ENCODE peak calls at places on chromosomes 13 and 19, in seven cellular contexts. E is endothelial cell of umbilical vein; R is activated CD8-positive, alpha-beta T cell treated with anti-CD3 and anti-CD28 coated beads for 36 hours; M is AG09309; N is astrocyte of the spinal cord; U is B cell; B is hepatocyte. W is an unnamed sample.

GRCh38 chr13:44407891-44408290 is 34.3 kb downstream of the SERP2 start:
- DNase-seq in E (no peak), R (no peak), M (no peak), N (no peak), U (no peak), B (no peak), W (no peak)

GRCh38 chr13:51520524-51520923 is 63.7 kb upstream of the WDFY2 start:
- DNase-seq in E (no peak), R (peak), M (no peak), N (peak), U (no peak), B (peak), W (no peak)

GRCh38 chr19:10553943-10554381 is 10.3 kb downstream of the ATG4D start:
- DNase-seq in E (no peak), R (peak), M (no peak), N (no peak), U (peak), B (no peak), W (peak)

GRCh38 chr13:49292742-49293498 is 45.2 kb downstream of the CDADC1 start:
- DNase-seq in E (peak), R (peak), M (no peak), N (peak), U (no peak), B (peak), W (no peak)

GRCh38 chr13:33776510-33776909 is 41.4 kb upstream of the RFC3 start:
- DNase-seq in E (no peak), R (no peak), M (no peak), N (no peak), U (no peak), B (no peak), W (no peak)

GRCh38 chr13:43529796-43530195 is 257.0 kb downstream of the ENOX1 start:
- DNase-seq in E (no peak), R (no peak), M (no peak), N (no peak), U (no peak), B (no peak), W (no peak)

GRCh38 chr13:43804461-43805070 is 17.8 kb upstream of the ENOX1 start:
- DNase-seq in E (peak), R (no peak), M (no peak), N (peak), U (no peak), B (peak), W (peak)

GRCh38 chr13:39417131-39417530 is 185.9 kb downstream of the LHFPL6 start:
- DNase-seq in E (no peak), R (no peak), M (no peak), N (peak), U (no peak), B (no peak), W (no peak)

GRCh38 chr19:17755977-17756670 is 4.8 kb downstream of the FCHO1 start:
- DNase-seq in E (no peak), R (peak), M (no peak), N (peak), U (peak), B (peak), W (peak)

GRCh38 chr19:46197314-46198070 is 32.0 kb upstream of the IGFL1 start:
- DNase-seq in E (no peak), R (no peak), M (no peak), N (no peak), U (no peak), B (no peak), W (no peak)

GRCh38 chr13:36357692-36358091 is 11.5 kb upstream of the SPART start:
- DNase-seq in E (no peak), R (no peak), M (no peak), N (no peak), U (no peak), B (no peak), W (no peak)

GRCh38 chr13:98563071-98563470 is 13.8 kb downstream of the STK24 start:
- DNase-seq in E (no peak), R (peak), M (no peak), N (no peak), U (peak), B (no peak), W (no peak)

GRCh38 chr19:48551437-48552302 is at the start of gene SULT2B1:
- DNase-seq in E (no peak), R (no peak), M (no peak), N (no peak), U (no peak), B (no peak), W (no peak)

GRCh38 chr13:52450012-52450792 is at the start of gene VPS36:
- DNase-seq in E (peak), R (peak), M (peak), N (peak), U (peak), B (peak), W (peak)

GRCh38 chr19:40976134-40976533 is 14.9 kb upstream of the CYP2B6 start:
- DNase-seq in E (no peak), R (no peak), M (no peak), N (no peak), U (no peak), B (no peak), W (no peak)

GRCh38 chr19:54541712-54542111 is 31.9 kb upstream of the LILRA2 start:
- DNase-seq in E (no peak), R (peak), M (no peak), N (no peak), U (no peak), B (no peak), W (no peak)

GRCh38 chr19:10643968-10644290 is 10.2 kb upstream of the ILF3 start:
- DNase-seq in E (peak), R (no peak), M (no peak), N (peak), U (no peak), B (peak), W (no peak)

GRCh38 chr19:18118420-18119242 is 21.1 kb downstream of the MAST3 start:
- DNase-seq in E (no peak), R (no peak), M (no peak), N (no peak), U (no peak), B (no peak), W (no peak)

GRCh38 chr19:43786665-43787064 is 5.9 kb upstream of the KCNN4 start:
- DNase-seq in E (no peak), R (no peak), M (no peak), N (no peak), U (no peak), B (peak), W (no peak)

GRCh38 chr13:75566658-75567057 is 17.1 kb downstream of the UCHL3 start:
- DNase-seq in E (peak), R (no peak), M (no peak), N (peak), U (no peak), B (peak), W (no peak)

GRCh38 chr13:95267662-95268369 is 33.4 kb downstream of the ABCC4 start:
- DNase-seq in E (peak), R (no peak), M (peak), N (peak), U (no peak), B (peak), W (no peak)

GRCh38 chr13:97386832-97387486 is 47.0 kb upstream of the RAP2A start:
- DNase-seq in E (no peak), R (peak), M (no peak), N (no peak), U (no peak), B (no peak), W (no peak)

DNA sequence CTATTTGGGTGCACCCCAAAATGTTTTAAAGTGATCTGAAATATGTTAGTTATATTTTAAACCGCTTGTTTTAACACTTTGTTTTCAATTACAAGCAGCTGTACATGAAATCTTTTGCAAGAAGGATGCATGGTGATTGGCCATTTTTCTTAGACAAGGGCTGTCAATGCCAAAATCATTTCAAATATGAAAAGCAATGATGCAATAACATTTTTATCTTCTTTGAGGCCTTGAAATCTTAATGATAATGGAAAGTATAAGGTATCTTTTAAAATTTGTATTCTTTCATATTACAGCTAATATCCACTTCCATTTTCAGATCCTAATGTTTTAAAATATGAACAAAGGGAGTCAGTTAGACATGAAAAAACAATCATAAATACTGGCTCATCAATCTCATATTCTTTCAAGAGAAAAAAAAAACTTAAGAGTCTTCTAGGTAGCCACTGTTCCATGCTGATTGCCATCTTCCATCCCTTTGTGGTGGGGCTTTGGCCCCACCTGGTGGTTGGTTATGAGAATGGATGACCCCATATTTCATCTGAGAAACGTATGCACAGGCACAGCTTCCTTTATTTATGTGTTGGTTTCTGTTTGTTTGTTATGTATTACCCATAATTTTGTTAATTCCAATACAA is 330.3 kb upstream of the MIR17HG start:
- DNase-seq in E (peak), R (peak), M (no peak), N (peak), U (no peak), B (peak), W (peak)
- TF ChIP-seq CTCF in E (peak), R (peak), M (peak), N (peak), U (peak), B (peak), W (peak)

GRCh38 chr19:35592226-35592625 is 6.3 kb downstream of the PMIS2 start:
- DNase-seq in E (peak), R (peak), M (no peak), N (no peak), U (peak), B (peak), W (peak)
- TF ChIP-seq CTCF in E (peak), R (peak), M (peak), N (peak), U (peak), B (peak), W (peak)

DNA sequence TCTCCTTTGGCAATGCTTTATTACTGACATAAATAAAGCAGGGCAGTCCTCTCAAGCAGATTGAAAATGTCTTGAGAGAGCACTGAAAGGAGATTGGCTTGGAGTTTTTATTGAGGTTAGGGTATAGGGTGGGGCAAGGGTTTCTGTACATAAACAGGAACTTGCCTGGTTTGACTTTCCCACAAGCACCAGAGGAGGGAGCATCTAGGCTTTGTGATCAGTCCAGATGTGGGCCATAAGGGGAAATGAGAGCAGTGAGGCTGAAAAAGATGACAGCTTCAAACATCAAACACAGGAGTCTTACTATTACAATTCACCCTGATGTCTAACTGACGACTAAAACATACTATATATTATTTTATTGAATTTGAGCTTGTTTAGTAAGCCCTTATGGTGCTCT is 260.9 kb downstream of the MTUS2 start:
- DNase-seq in E (no peak), R (no peak), M (no peak), N (no peak), U (peak), B (no peak), W (peak)
- TF ChIP-seq CTCF in E (no peak), R (no peak), M (no peak), N (no peak), U (no peak), B (peak), W (peak)

GRCh38 chr19:14529254-14530004 is at the start of gene TECR:
- DNase-seq in E (peak), R (peak), M (peak), N (peak), U (peak), B (peak), W (peak)
- TF ChIP-seq CTCF in E (no peak), R (no peak), M (no peak), N (no peak), U (no peak), B (peak), W (no peak)

DNA sequence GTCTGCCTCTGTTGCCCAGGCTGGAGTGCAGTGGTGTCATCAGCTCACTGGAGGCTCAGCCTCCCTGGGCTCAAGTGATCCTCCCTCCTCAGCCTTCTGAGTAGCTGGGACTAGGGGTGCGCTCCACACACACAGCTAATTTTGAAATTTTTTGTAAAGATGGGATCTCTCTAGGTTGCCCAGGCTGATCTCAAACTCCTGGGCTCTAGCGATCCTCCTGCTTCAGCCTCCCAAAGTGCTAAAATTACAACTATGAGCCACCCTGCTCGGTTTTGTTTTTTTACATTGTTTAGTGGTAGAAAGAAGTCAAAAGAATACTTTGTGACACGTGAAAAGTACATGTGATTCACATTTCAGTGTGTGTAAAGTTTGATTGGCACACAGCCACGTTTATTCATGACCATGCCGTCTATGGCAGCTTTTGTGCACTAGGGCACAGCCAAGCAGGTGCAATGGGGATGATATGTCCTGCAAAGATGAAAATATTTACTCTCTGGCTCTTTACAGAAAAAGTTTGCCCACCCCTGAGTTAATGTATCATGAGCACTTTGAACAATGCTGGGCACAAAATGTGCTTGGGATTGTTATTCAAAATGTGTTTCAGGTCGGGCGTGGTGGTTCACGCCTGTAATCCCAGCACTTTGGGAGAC is 16.2 kb upstream of the NFIC start:
- DNase-seq in E (peak), R (no peak), M (no peak), N (no peak), U (no peak), B (no peak), W (no peak)
- TF ChIP-seq CTCF in E (no peak), R (no peak), M (no peak), N (no peak), U (no peak), B (no peak), W (no peak)

W was measured in GM13977.